ENCODE peak calls at places on chromosome 19, in four cellular contexts. T is activated T-cell treated with anti-CD3 and anti-CD28 coated beads, Interleukin-2, amount 50 U/mL, for 72 hours; B is H7; L is thoracic aorta. D is an unnamed sample.

GRCh38 chr19:4557971-4558941 is 1.2 kb downstream of the SEMA6B start:
- DNase-seq in T (peak), B (peak), L (no peak), D (no peak)

GRCh38 chr19:30236006-30236405 is 136.2 kb upstream of the ZNF536 start:
- DNase-seq in T (no peak), B (peak), L (no peak), D (no peak)

GRCh38 chr19:41434450-41434849 is 5.3 kb downstream of the DMAC2 start:
- DNase-seq in T (no peak), B (no peak), L (no peak), D (no peak)

GRCh38 chr19:16373989-16374388 is 49.4 kb downstream of the KLF2 start:
- DNase-seq in T (no peak), B (no peak), L (no peak), D (no peak)

GRCh38 chr19:40283414-40284250 is 1.5 kb downstream of the AKT2 start:
- DNase-seq in T (no peak), B (no peak), L (no peak), D (no peak)

GRCh38 chr19:372306-372890 is 27.8 kb upstream of the MIER2 start:
- DNase-seq in T (no peak), B (no peak), L (no peak), D (no peak)

GRCh38 chr19:42140125-42140754 is 8.0 kb upstream of the POU2F2 start:
- DNase-seq in T (peak), B (peak), L (no peak), D (no peak)

GRCh38 chr19:41995959-41996797 is 2.1 kb upstream of the ATP1A3 start:
- DNase-seq in T (no peak), B (peak), L (no peak), D (no peak)

GRCh38 chr19:16535381-16535780 is 6.9 kb downstream of the CHERP start:
- DNase-seq in T (no peak), B (peak), L (no peak), D (no peak)

GRCh38 chr19:49807888-49808675 is 5.0 kb downstream of the FUZ start:
- DNase-seq in T (no peak), B (peak), L (no peak), D (no peak)

GRCh38 chr19:39140195-39140516 is 14.6 kb downstream of the PAK4 start:
- DNase-seq in T (no peak), B (peak), L (no peak), D (no peak)

GRCh38 chr19:51086153-51086850 is 3.6 kb upstream of the KLK14 start:
- DNase-seq in T (no peak), B (peak), L (no peak), D (no peak)

GRCh38 chr19:58361900-58362271 is 665 bp downstream of the ZNF497 start:
- DNase-seq in T (peak), B (peak), L (no peak), D (peak)

GRCh38 chr19:5149930-5150329 is 181.0 kb downstream of the KDM4B start:
- DNase-seq in T (no peak), B (peak), L (no peak), D (no peak)

GRCh38 chr19:7513809-7514642 is 1.9 kb upstream of the ZNF358 start:
- DNase-seq in T (no peak), B (no peak), L (no peak), D (no peak)

GRCh38 chr19:16441661-16442071 is 30.1 kb downstream of the EPS15L1 start:
- DNase-seq in T (peak), B (peak), L (no peak), D (no peak)

GRCh38 chr19:52689804-52690394 is 44.9 kb downstream of the ZNF611 start:
- DNase-seq in T (peak), B (peak), L (peak), D (no peak)

GRCh38 chr19:54188224-54188871 is 1.0 kb downstream of the MBOAT7 start:
- DNase-seq in T (peak), B (peak), L (no peak), D (no peak)

GRCh38 chr19:33677745-33678426 is 56.1 kb downstream of the CHST8 start:
- DNase-seq in T (no peak), B (peak), L (no peak), D (no peak)

GRCh38 chr19:5389353-5389752 is 48.7 kb upstream of the PTPRS start:
- DNase-seq in T (no peak), B (no peak), L (no peak), D (no peak)

GRCh38 chr19:35224681-35225604 is 3.6 kb downstream of the FAM187B start:
- DNase-seq in T (no peak), B (peak), L (no peak), D (no peak)

GRCh38 chr19:42433503-42434260 is 6.5 kb upstream of the LIPE start:
- DNase-seq in T (peak), B (peak), L (no peak), D (no peak)

D was measured in activated CD8-positive, alpha-beta memory T cell treated with anti-CD3 and anti-CD28 coated beads for 48 hours.